ENCODE peak calls at places on chromosomes 3 and 15, in six cellular contexts. H is lung, T is adrenal gland, W is AG04450, C is cardiac fibroblast, I is A549. O is an unnamed sample.

GRCh38 chr15:78663703-78664102 is 22.7 kb upstream of the CHRNB4 start:
- DNase-seq in C (no peak), W (no peak), T (no peak), I (no peak), H (no peak), O (no peak)

GRCh38 chr3:63192248-63192647 is 85.9 kb upstream of the SYNPR start:
- DNase-seq in I (no peak), C (no peak), W (no peak), T (no peak), H (no peak), O (no peak)

GRCh38 chr15:40536501-40536900 is 28.3 kb downstream of the CCDC32 start:
- DNase-seq in I (no peak), W (peak), C (peak), T (no peak), H (no peak), O (no peak)

GRCh38 chr3:12288466-12289129 is at the start of gene PPARG:
- DNase-seq in I (peak), T (no peak), H (no peak), W (no peak), C (peak), O (peak)

GRCh38 chr15:89645680-89646079 is 9.6 kb downstream of the KIF7 start:
- DNase-seq in I (no peak), W (no peak), T (no peak), C (no peak), H (no peak), O (no peak)

GRCh38 chr15:100786901-100787566 is 92.6 kb upstream of the ALDH1A3 start:
- DNase-seq in H (peak), W (no peak), T (peak), I (no peak), C (no peak), O (peak)

GRCh38 chr15:83846847-83847246 is 192.9 kb downstream of the ADAMTSL3 start:
- DNase-seq in H (no peak), W (peak), T (no peak), C (peak), I (no peak), O (peak)

GRCh38 chr3:142935963-142936362 is 27.5 kb downstream of the PAQR9 start:
- DNase-seq in H (no peak), I (no peak), T (no peak), W (no peak), C (no peak), O (no peak)

GRCh38 chr3:23865595-23866396 is 51.0 kb downstream of the NKIRAS1 start:
- DNase-seq in T (no peak), W (no peak), I (peak), H (no peak), C (peak), O (no peak)

GRCh38 chr3:99108508-99108907 is 207.0 kb upstream of the DCBLD2 start:
- DNase-seq in H (no peak), C (peak), I (peak), T (no peak), W (peak), O (no peak)

GRCh38 chr15:52730163-52730562 is 51.0 kb upstream of the ATOSA start:
- DNase-seq in I (peak), C (peak), T (no peak), W (no peak), H (no peak), O (peak)

GRCh38 chr15:32993285-32993684 is 201.2 kb downstream of the FMN1 start:
- DNase-seq in C (peak), W (no peak), T (no peak), H (no peak), I (peak), O (peak)

GRCh38 chr15:79136434-79137046 is 46.0 kb upstream of the RASGRF1 start:
- DNase-seq in W (no peak), T (no peak), I (no peak), C (no peak), H (no peak), O (no peak)

GRCh38 chr15:68553994-68554715 is 24.6 kb upstream of the CORO2B start:
- DNase-seq in H (peak), I (peak), T (peak), W (peak), C (peak), O (peak)

GRCh38 chr3:127254730-127255129 is 33.1 kb downstream of the PRR20G start:
- DNase-seq in T (no peak), C (peak), H (no peak), W (no peak), I (peak), O (peak)

GRCh38 chr15:73902121-73903020 is 23.9 kb upstream of the LOXL1 start:
- DNase-seq in H (no peak), C (no peak), I (no peak), T (no peak), W (no peak), O (no peak)

GRCh38 chr3:34258271-34259015 is 460.0 kb downstream of the PDCD6IP start:
- DNase-seq in W (no peak), T (no peak), C (no peak), I (no peak), H (no peak), O (no peak)

GRCh38 chr3:67044955-67045354 is 46.8 kb downstream of the KBTBD8 start:
- DNase-seq in T (no peak), C (no peak), H (no peak), I (no peak), W (no peak), O (no peak)

GRCh38 chr15:92079047-92079446 is 225.5 kb downstream of the SLCO3A1 start:
- DNase-seq in I (peak), C (peak), W (no peak), H (no peak), T (no peak), O (peak)

GRCh38 chr15:29294732-29295131 is 25.1 kb upstream of the NSMCE3 start:
- DNase-seq in C (no peak), I (no peak), T (no peak), W (no peak), H (no peak), O (no peak)

GRCh38 chr3:137764563-137765309 is 621 bp downstream of the SOX14 start:
- DNase-seq in W (no peak), C (no peak), H (no peak), T (no peak), I (no peak), O (no peak)

GRCh38 chr15:80697316-80697715 is 2.2 kb downstream of the ABHD17C start:
- DNase-seq in H (no peak), T (no peak), W (no peak), C (no peak), I (no peak), O (no peak)

GRCh38 chr15:69253156-69253555 is 45.6 kb upstream of the PAQR5 start:
- DNase-seq in T (no peak), W (peak), C (peak), I (peak), H (no peak), O (no peak)

GRCh38 chr3:197520311-197521276 is 35.2 kb downstream of the BDH1 start:
- DNase-seq in H (peak), T (peak), W (no peak), I (peak), C (peak), O (no peak)

GRCh38 chr15:101358895-101359294 is 63.8 kb upstream of the SNRPA1 start:
- DNase-seq in I (no peak), W (no peak), C (no peak), H (no peak), T (no peak), O (no peak)

GRCh38 chr3:56196700-56197099 is 271.6 kb downstream of the ERC2 start:
- DNase-seq in I (no peak), C (no peak), T (no peak), W (no peak), H (no peak), O (no peak)

GRCh38 chr3:142977399-142977728 is 13.9 kb upstream of the PAQR9 start:
- DNase-seq in W (no peak), H (no peak), C (peak), I (peak), T (no peak), O (no peak)

GRCh38 chr3:52218953-52219650 is 6.3 kb downstream of the TLR9 start:
- DNase-seq in H (no peak), C (peak), W (no peak), T (no peak), I (no peak), O (no peak)

GRCh38 chr3:121488628-121489027 is 57.2 kb downstream of the POLQ start:
- DNase-seq in T (no peak), I (no peak), C (peak), W (no peak), H (no peak), O (no peak)

GRCh38 chr3:36380171-36381031 is at the start of gene STAC:
- DNase-seq in C (peak), H (peak), I (peak), W (no peak), T (peak), O (no peak)

GRCh38 chr15:98684995-98685525 is 36.7 kb downstream of the IGF1R start:
- DNase-seq in I (no peak), W (no peak), C (no peak), T (no peak), H (no peak), O (no peak)

GRCh38 chr15:67103869-67104268 is 38.5 kb downstream of the SMAD3 start:
- DNase-seq in I (no peak), T (no peak), H (no peak), C (no peak), W (no peak), O (no peak)

GRCh38 chr15:89513284-89513683 is 16.9 kb upstream of the RHCG start:
- DNase-seq in I (peak), H (no peak), C (no peak), W (no peak), T (no peak), O (no peak)

GRCh38 chr15:40421246-40422157 is 15.9 kb downstream of the IVD start:
- DNase-seq in I (peak), H (peak), T (peak), W (no peak), C (peak), O (peak)

GRCh38 chr3:42702066-42702951 is at the start of gene HHATL:
- DNase-seq in W (no peak), I (no peak), H (no peak), T (peak), C (no peak), O (no peak)

GRCh38 chr3:59212128-59212764 is 162.4 kb upstream of the CFAP20DC start:
- DNase-seq in C (peak), T (no peak), H (no peak), I (peak), W (peak), O (peak)
- TF ChIP-seq CTCF in C (peak), T (peak), H (peak), I (peak), W (peak), O (peak)

GRCh38 chr3:123161167-123161566 is 40.6 kb upstream of the SEC22A start:
- DNase-seq in W (no peak), H (no peak), T (peak), C (no peak), I (peak), O (peak)
- TF ChIP-seq CTCF in W (peak), H (no peak), T (no peak), C (peak), I (peak), O (no peak)

GRCh38 chr3:14608298-14608697 is 43.3 kb upstream of the CCDC174 start:
- DNase-seq in H (no peak), T (no peak), W (no peak), C (no peak), I (no peak), O (no peak)
- TF ChIP-seq CTCF in H (no peak), T (no peak), W (no peak), C (no peak), I (peak), O (no peak)

DNA sequence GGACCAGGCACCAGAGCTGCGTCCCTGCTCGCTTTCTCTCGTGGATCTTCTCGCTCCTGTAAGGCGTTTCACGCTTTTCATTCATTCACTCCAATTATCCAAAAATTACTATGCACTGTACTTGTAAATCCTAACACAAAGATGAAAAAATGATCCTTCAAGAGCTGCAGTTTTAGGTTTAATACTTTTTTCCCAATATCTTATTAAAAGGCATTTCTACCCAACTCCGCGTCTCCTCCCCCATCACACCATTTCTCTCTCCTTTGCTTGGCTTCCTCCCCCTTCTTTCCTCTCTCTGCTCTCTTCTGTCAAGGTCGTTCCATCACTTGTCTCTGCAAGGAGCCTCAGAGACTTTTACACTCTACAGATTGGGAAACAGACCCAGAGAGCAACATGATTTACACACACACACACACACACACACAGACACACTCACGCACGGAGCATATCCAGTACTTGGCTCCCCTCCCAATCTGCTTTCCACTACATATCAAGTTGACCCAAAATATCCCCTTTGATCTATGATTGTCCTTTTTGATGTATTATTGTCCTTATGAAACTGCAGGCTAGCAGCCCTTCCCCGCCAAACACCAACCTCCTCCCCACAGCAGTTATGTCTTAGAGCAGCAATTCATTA is 476 bp upstream of the CLDN1 start:
- DNase-seq in W (no peak), C (peak), T (peak), I (no peak), H (no peak), O (peak)
- TF ChIP-seq CTCF in W (no peak), C (no peak), T (no peak), I (no peak), H (no peak), O (no peak)

DNA sequence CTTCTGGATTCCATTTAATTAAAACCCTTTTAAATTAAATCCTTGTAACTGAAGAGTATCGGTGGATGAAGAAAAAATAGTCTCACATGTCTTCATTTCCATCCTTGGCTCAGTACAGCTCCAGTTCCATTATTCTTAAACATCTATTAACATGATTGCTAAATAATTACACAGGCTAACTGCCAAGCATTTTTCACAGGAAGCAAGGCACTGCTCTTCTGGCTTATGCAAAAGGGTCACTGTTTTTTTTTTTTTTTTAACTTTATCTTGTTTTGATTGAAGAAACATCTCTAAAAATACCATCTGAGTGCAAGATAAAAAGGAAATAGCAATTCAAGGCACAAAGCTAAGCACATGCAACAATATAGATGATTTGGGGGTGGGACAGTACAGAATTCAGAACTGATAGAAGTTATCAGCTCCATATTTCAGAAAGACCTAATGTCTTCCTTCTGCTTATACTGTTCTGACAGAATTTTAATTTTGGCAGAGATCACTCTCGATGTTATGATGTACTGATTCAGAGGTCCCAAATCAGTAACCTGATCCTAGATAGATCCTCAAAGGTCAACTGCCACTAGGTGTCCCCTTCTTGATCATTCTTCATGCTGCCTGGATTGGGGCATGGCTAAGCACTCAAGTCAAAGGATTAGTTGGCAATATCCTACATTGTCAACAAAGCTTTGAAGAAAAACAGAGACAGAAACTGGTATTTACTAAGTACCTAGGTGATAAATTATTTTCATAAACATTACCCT is 57.8 kb upstream of the ACTC1 start:
- DNase-seq in T (no peak), I (peak), C (peak), H (no peak), W (no peak), O (no peak)
- TF ChIP-seq CTCF in T (no peak), I (no peak), C (no peak), H (no peak), W (no peak), O (no peak)

DNA sequence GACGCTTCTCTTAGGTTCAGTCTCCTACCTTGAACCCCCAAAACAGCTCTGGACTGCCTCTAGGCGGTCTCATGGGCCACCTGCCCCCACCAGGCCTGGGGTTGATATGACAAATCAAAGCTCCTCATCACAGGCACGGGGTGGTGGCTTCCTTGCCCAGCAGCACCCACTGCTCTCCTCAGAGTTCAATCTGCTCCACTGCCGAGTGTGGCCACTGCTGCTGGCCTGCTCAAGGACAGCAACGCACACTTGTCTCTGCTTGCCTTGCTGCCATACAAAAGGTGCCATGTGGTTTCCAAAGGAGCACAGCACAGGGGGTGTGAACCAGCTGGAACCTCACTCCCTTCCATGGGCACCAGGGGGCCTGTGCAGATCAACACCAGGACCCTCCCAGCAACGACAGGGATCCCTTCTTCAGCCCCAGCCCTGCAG is 10.2 kb downstream of the KBTBD13 start:
- DNase-seq in T (peak), W (no peak), I (peak), C (no peak), H (no peak), O (peak)
- TF ChIP-seq CTCF in T (no peak), W (peak), I (no peak), C (peak), H (no peak), O (no peak)

GRCh38 chr15:48823237-48823636 is 12.4 kb upstream of the CEP152 start:
- DNase-seq in I (no peak), C (no peak), W (no peak), T (no peak), H (no peak), O (no peak)
- TF ChIP-seq CTCF in I (no peak), C (no peak), W (no peak), T (no peak), H (no peak), O (no peak)